ENCODE peak calls at places on chromosomes 11 and 22, in nine cellular contexts. G is neural crest cell; Y is activated T-helper 1 cell treated with Interleukin-2 at 50 U/mL for 16 hours; X is hippocampal formation; I is NCI-H2029 treated with DMSO at 0.1 percent for 48 hours; Z is C1 segment of cervical spinal cord; B is HT-29; J is GM19239; A is stimulated activated CD8-positive, alpha-beta memory T cell treated with anti-CD3 and anti-CD28 coated beads, Interleukin-15, amount 100 ng/mL, for 1 hour. R is an unnamed sample.

GRCh38 chr22:32850157-32850556 is 48.7 kb downstream of the TIMP3 start:
- DNase-seq in G (no peak), Z (no peak), B (no peak), Y (no peak), J (no peak), I (no peak), X (no peak), A (no peak), R (peak; percentile 9)

GRCh38 chr11:131423715-131424114 is 53.3 kb downstream of the NTM start:
- DNase-seq in X (no peak), Y (no peak), Z (no peak), J (no peak), G (no peak), A (no peak), B (peak; percentile 85), I (no peak), R (peak; percentile 29)

GRCh38 chr22:23751441-23751996 is 607 bp upstream of the ZNF70 start:
- DNase-seq in Y (no peak), I (no peak), A (no peak), Z (peak; percentile 58), X (no peak), J (no peak), B (no peak), G (no peak), R (no peak)

GRCh38 chr22:17931400-17931825 is 92.9 kb downstream of the MICAL3 start:
- DNase-seq in I (no peak), Y (no peak), B (no peak), Z (peak; percentile 95), J (no peak), X (no peak), A (no peak), G (no peak), R (no peak)

GRCh38 chr22:38937541-38937940 is 19.9 kb upstream of the APOBEC3A start:
- DNase-seq in I (no peak), Y (no peak), B (no peak), Z (no peak), G (no peak), X (no peak), J (no peak), A (no peak), R (no peak)

GRCh38 chr22:50045211-50046018 is 12.7 kb downstream of the TTLL8 start:
- DNase-seq in A (no peak), B (no peak), X (no peak), Y (no peak), G (no peak), I (no peak), Z (no peak), J (no peak), R (no peak)

GRCh38 chr11:70470127-70470526 is 71.8 kb downstream of the CTTN start:
- DNase-seq in X (no peak), I (no peak), A (no peak), J (no peak), Z (no peak), G (no peak), Y (no peak), B (no peak), R (peak; percentile 65)

GRCh38 chr11:116226731-116227130 is 546.1 kb downstream of the BUD13 start:
- DNase-seq in G (no peak), B (no peak), I (no peak), Y (no peak), X (no peak), Z (no peak), A (no peak), J (no peak), R (no peak)

GRCh38 chr22:26547426-26547825 is 35.2 kb upstream of the TFIP11 start:
- DNase-seq in Z (no peak), G (no peak), I (no peak), X (no peak), J (no peak), Y (no peak), B (no peak), A (no peak), R (no peak)

GRCh38 chr11:134349802-134350355 is 18.1 kb downstream of the GLB1L2 start:
- DNase-seq in J (no peak), X (no peak), B (no peak), G (no peak), I (no peak), Y (no peak), A (no peak), Z (no peak), R (no peak)

R was measured in mesenchymal stem cell.